ENCODE peak calls at places on chromosomes 11 and 22, in four cellular contexts. E, G, N and I are unnamed samples.

GRCh38 chr11:102347526-102348331 is 715 bp downstream of the BIRC2 start:
- DNase-seq in G (no peak), E (no peak), N (peak; percentile 76), I (no peak)

GRCh38 chr22:31477329-31477728 is 12.3 kb downstream of the EIF4ENIF1 start:
- DNase-seq in E (no peak), G (no peak), N (no peak), I (peak; percentile 22)

GRCh38 chr11:114846040-114846791 is 167.9 kb downstream of the NXPE2 start:
- DNase-seq in E (no peak), G (no peak), N (no peak), I (no peak)

GRCh38 chr11:15824060-15824459 is 532.3 kb downstream of the SOX6 start:
- DNase-seq in G (no peak), E (no peak), N (no peak), I (no peak)

GRCh38 chr11:88152381-88152780 is 22.9 kb downstream of the RAB38 start:
- DNase-seq in G (no peak), E (no peak), N (no peak), I (no peak)

GRCh38 chr11:68658661-68659060 is 25.7 kb upstream of the GAL start:
- DNase-seq in G (no peak), E (peak; percentile 51), N (no peak), I (no peak)

GRCh38 chr22:42959472-42960145 is 55.3 kb downstream of the PACSIN2 start:
- DNase-seq in G (no peak), E (peak; percentile 77), N (peak; percentile 76), I (no peak)

GRCh38 chr11:87235366-87235765 is 197.6 kb downstream of the TMEM135 start:
- DNase-seq in G (no peak), N (no peak), E (no peak), I (no peak)

GRCh38 chr22:35725521-35725920 is 7.8 kb downstream of the APOL5 start:
- DNase-seq in N (no peak), G (no peak), E (no peak), I (no peak)

GRCh38 chr11:86812322-86812670 is 12.0 kb downstream of the PRSS23 start:
- DNase-seq in E (no peak), G (no peak), N (no peak), I (no peak)

GRCh38 chr11:1762537-1763302 is 1.0 kb downstream of the CTSD start:
- DNase-seq in E (peak; percentile 85), G (peak; percentile 73), N (peak; percentile 92), I (peak; percentile 81)

GRCh38 chr22:25361899-25362214 is 142.4 kb downstream of the CRYBB2 start:
- DNase-seq in G (no peak), N (no peak), E (no peak), I (no peak)

GRCh38 chr11:15580056-15580774 is 465.5 kb downstream of the INSC start:
- DNase-seq in N (no peak), E (no peak), G (no peak), I (no peak)

GRCh38 chr22:27641049-27641790 is 160.3 kb downstream of the MN1 start:
- DNase-seq in N (no peak), E (no peak), G (no peak), I (no peak)

GRCh38 chr11:3156282-3156660 is 8.8 kb downstream of the OSBPL5 start:
- DNase-seq in G (no peak), N (no peak), E (peak; percentile 84), I (peak; percentile 37)

GRCh38 chr11:93145381-93145780 is 52.4 kb downstream of the SLC36A4 start:
- DNase-seq in E (no peak), G (no peak), N (no peak), I (no peak)

GRCh38 chr11:112017538-112017937 is 7.7 kb upstream of the DLAT start:
- DNase-seq in G (no peak), N (no peak), E (no peak), I (no peak)

GRCh38 chr11:119680899-119681370 is 48.1 kb downstream of the NECTIN1 start:
- DNase-seq in E (no peak), G (no peak), N (no peak), I (no peak)

GRCh38 chr11:11074686-11075370 is 217.0 kb upstream of the ZBED5 start:
- DNase-seq in E (no peak), G (no peak), N (no peak), I (no peak)

GRCh38 chr11:34395916-34396555 is 38.2 kb upstream of the ABTB2 start:
- DNase-seq in E (no peak), G (no peak), N (no peak), I (no peak)

GRCh38 chr11:117816151-117816741 is 8.3 kb downstream of the FXYD2 start:
- DNase-seq in E (no peak), G (no peak), N (no peak), I (peak; percentile 47)

GRCh38 chr11:19861171-19861570 is 148.5 kb downstream of the NAV2 start:
- DNase-seq in G (no peak), E (no peak), N (no peak), I (no peak)

GRCh38 chr11:48052183-48053040 is 72.1 kb downstream of the PTPRJ start:
- DNase-seq in N (no peak), G (peak; percentile 85), E (no peak), I (no peak)

GRCh38 chr11:12215192-12215591 is 104.8 kb downstream of the MICAL2 start:
- DNase-seq in G (peak; percentile 67), E (no peak), N (no peak), I (no peak)

GRCh38 chr11:75615709-75616108 is 53.1 kb downstream of the MAP6 start:
- DNase-seq in E (no peak), N (no peak), G (no peak), I (no peak)

GRCh38 chr11:13046626-13047570 is 37.8 kb downstream of the RASSF10 start:
- DNase-seq in G (no peak), E (no peak), N (no peak), I (no peak)

GRCh38 chr11:15864021-15864805 is 492.1 kb downstream of the SOX6 start:
- DNase-seq in E (no peak), N (no peak), G (no peak), I (no peak)

GRCh38 chr11:63880031-63880841 is 36.7 kb downstream of the RCOR2 start:
- DNase-seq in E (no peak), G (no peak), N (no peak), I (no peak)

GRCh38 chr11:82682003-82682751 is 51.5 kb downstream of the FAM181B start:
- DNase-seq in E (no peak), N (peak; percentile 20), G (no peak), I (peak; percentile 52)

GRCh38 chr11:14554959-14555358 is 34.8 kb upstream of the PSMA1 start:
- DNase-seq in N (no peak), G (no peak), E (no peak), I (peak; percentile 51)

GRCh38 chr11:69644071-69644961 is 3.4 kb downstream of the CCND1 start:
- DNase-seq in G (peak; percentile 92), E (peak; percentile 94), N (peak; percentile 76), I (peak; percentile 68)

GRCh38 chr11:6882747-6883146 is 6.3 kb downstream of the OR10A4 start:
- DNase-seq in N (no peak), E (no peak), G (no peak), I (no peak)

GRCh38 chr11:69825037-69825834 is 6.0 kb upstream of the FGF3 start:
- DNase-seq in N (peak; percentile 53), G (no peak), E (no peak), I (peak; percentile 49)

GRCh38 chr11:14179126-14179820 is 179.7 kb downstream of the RRAS2 start:
- DNase-seq in N (no peak), E (no peak), G (no peak), I (no peak)

GRCh38 chr11:18151581-18151980 is 19.2 kb downstream of the MRGPRX3 start:
- DNase-seq in E (no peak), N (no peak), G (no peak), I (no peak)

GRCh38 chr11:67543585-67543984 is 20.3 kb upstream of the CABP2 start:
- DNase-seq in E (no peak), G (no peak), N (peak; percentile 53), I (no peak)

GRCh38 chr11:121656333-121657090 is 203.7 kb upstream of the SORL1-AS1 start:
- DNase-seq in E (no peak), G (no peak), N (no peak), I (no peak)

GRCh38 chr11:20417771-20418170 is 30.3 kb downstream of the PRMT3 start:
- DNase-seq in G (no peak), E (no peak), N (no peak), I (no peak)

GRCh38 chr11:116972692-116973091 is 125.5 kb downstream of the SIK3 start:
- DNase-seq in N (no peak), G (no peak), E (no peak), I (no peak)

GRCh38 chr11:27429740-27430451 is 42.7 kb downstream of the LGR4 start:
- DNase-seq in N (no peak), E (no peak), G (no peak), I (no peak)
- H3K4me3 ChIP-seq in N (no peak overlapping the region), E (no peak overlapping the region), G (no peak overlapping the region), I (no peak overlapping the region)

DNA sequence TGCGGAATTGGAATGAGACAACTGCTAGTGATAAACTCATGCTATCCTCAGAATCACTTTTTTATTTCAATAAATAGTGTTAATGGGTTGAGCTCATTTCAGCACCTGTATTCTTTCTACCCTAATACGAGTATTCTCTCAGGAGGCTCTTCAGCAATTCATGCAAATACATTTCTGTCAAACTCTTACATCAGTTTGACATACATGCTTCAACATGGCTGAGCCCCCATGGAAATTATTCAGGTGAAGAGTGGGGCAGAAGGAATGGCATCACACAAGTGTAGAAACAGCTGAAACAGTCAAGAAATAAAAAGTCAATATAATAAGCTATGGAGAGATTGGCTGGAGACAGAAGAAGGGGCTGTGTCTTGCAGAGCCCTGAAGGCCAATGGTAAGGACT is 77.8 kb upstream of the SNX19 start:
- DNase-seq in G (no peak), N (no peak), E (no peak), I (no peak)
- TF ChIP-seq CTCF in G (no peak), N (no peak), E (no peak), I (no peak)

DNA sequence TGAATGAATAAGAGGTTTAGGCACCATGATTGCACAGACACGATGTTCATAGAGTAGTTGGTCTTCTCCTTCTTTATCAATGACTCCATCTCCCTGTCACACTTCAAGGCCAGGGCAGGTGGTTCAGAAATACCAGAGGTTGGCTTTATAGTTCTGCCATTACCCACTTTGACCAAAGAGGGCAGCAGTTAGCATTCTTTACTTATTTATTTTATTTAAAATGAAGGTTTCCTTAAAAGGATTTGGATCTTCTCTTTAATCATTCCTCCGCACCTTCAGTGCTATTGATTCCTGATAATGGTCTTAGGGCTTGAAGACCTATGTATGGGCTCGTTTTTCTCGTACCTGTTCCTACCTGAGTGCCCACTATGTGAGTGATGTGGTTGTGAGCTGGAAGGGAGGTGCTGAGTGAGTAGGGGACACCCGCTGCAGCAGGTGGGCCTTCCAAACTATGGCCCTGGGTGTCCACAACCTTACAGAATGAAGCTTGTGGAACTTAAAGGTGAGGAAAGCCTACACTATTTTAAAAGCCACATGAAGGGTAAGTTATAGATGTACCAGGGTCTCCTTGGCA is 34.9 kb downstream of the TIMP3 start:
- DNase-seq in N (no peak), E (peak; percentile 4), G (no peak), I (peak; percentile 18)
- H3K4me1 ChIP-seq in N (no peaks in the 10 kb centered on the region), E (peaks cover 7% of the 10 kb centered on the region), G (peaks cover 91% of the 10 kb centered on the region), I (peaks cover 8% of the 10 kb centered on the region)

DNA sequence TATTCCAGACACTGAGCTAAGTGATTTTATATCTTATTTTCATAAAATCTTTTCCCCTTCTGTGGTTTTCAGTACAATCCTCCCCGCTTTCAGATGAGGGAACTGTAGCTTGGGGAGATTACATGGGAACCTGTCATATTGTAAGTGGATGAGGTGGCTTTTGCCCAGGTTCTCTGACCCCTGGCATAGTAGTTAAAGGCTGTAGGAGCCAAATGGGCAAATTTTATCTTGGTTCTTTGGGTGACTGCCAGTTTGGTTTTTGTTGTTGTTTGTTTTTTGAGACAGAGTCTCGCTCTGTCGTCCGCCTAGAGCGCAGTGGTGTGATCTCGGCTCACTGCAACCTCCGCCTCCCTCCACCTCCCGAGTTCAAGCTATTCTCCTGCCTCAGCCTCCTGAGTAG is 411.6 kb upstream of the NARS2 start:
- DNase-seq in G (no peak), N (no peak), E (no peak), I (no peak)
- H3K4me3 ChIP-seq in G (no peak overlapping the region), N (no peak overlapping the region), E (no peak overlapping the region), I (no peak overlapping the region)